ENCODE peak calls at places on chromosomes 5 and 9, in six cellular contexts. One of them, this sample, is unnamed.

GRCh38 chr5:10652151-10652550 is 88.3 kb downstream of the ANKRD33B start:
- DNase-seq in cerebellar cortex: no peak
- DNase-seq in GM19239: no peak
- DNase-seq in RPMI8226: no peak
- DNase-seq in GM23248: no peak
- DNase-seq in MCF 10A: no peak
- DNase-seq in this sample: no peak

GRCh38 chr9:133429216-133429613 is 7.0 kb downstream of the ADAMTS13 start:
- DNase-seq in cerebellar cortex: no peak
- DNase-seq in GM19239: no peak
- DNase-seq in RPMI8226: no peak
- DNase-seq in GM23248: no peak
- DNase-seq in MCF 10A: no peak
- DNase-seq in this sample: no peak

GRCh38 chr5:68368686-68369359 is 153.3 kb downstream of the PIK3R1 start:
- DNase-seq in cerebellar cortex: no peak
- DNase-seq in GM19239: no peak
- DNase-seq in RPMI8226: peak; percentile 50
- DNase-seq in GM23248: peak; percentile 35
- DNase-seq in MCF 10A: peak; percentile 58
- DNase-seq in this sample: peak; percentile 27

GRCh38 chr5:33608476-33609026 is 167.8 kb downstream of the TARS1 start:
- DNase-seq in cerebellar cortex: no peak
- DNase-seq in GM19239: no peak
- DNase-seq in RPMI8226: no peak
- DNase-seq in GM23248: no peak
- DNase-seq in MCF 10A: no peak
- DNase-seq in this sample: peak; percentile 15

GRCh38 chr9:126248680-126249079 is 77.9 kb upstream of the MVB12B start:
- DNase-seq in cerebellar cortex: no peak
- DNase-seq in GM19239: no peak
- DNase-seq in RPMI8226: no peak
- DNase-seq in GM23248: peak; percentile 87
- DNase-seq in MCF 10A: peak; percentile 29
- DNase-seq in this sample: no peak

GRCh38 chr9:96874201-96874785 is 20.0 kb upstream of the ZNF782 start:
- DNase-seq in cerebellar cortex: no peak
- DNase-seq in GM19239: no peak
- DNase-seq in RPMI8226: no peak
- DNase-seq in GM23248: no peak
- DNase-seq in MCF 10A: no peak
- DNase-seq in this sample: no peak

GRCh38 chr5:64301566-64301965 is 135.9 kb downstream of the RNF180 start:
- DNase-seq in cerebellar cortex: no peak
- DNase-seq in GM19239: no peak
- DNase-seq in RPMI8226: no peak
- DNase-seq in GM23248: no peak
- DNase-seq in MCF 10A: no peak
- DNase-seq in this sample: no peak

GRCh38 chr5:9817819-9818218 is 187.7 kb upstream of the TAS2R1 start:
- DNase-seq in cerebellar cortex: no peak
- DNase-seq in GM19239: no peak
- DNase-seq in RPMI8226: no peak
- DNase-seq in GM23248: no peak
- DNase-seq in MCF 10A: no peak
- DNase-seq in this sample: no peak

GRCh38 chr9:130940693-130941576 is 1.9 kb upstream of the FIBCD1 start:
- DNase-seq in cerebellar cortex: peak; percentile 78
- DNase-seq in GM19239: peak; percentile 95
- DNase-seq in RPMI8226: peak; percentile 90
- DNase-seq in GM23248: peak; percentile 55
- DNase-seq in MCF 10A: peak; percentile 87
- DNase-seq in this sample: peak; percentile 64

GRCh38 chr5:74952406-74952805 is 86.2 kb upstream of the FAM169A start:
- DNase-seq in cerebellar cortex: peak; percentile 54
- DNase-seq in GM19239: no peak
- DNase-seq in RPMI8226: no peak
- DNase-seq in GM23248: no peak
- DNase-seq in MCF 10A: no peak
- DNase-seq in this sample: no peak

GRCh38 chr5:14925326-14925725 is 53.7 kb upstream of the ANKH start:
- DNase-seq in cerebellar cortex: no peak
- DNase-seq in GM19239: no peak
- DNase-seq in RPMI8226: no peak
- DNase-seq in GM23248: no peak
- DNase-seq in MCF 10A: no peak
- DNase-seq in this sample: no peak

GRCh38 chr9:121529237-121529987 is 29.8 kb upstream of the GGTA1 start:
- DNase-seq in cerebellar cortex: no peak
- DNase-seq in GM19239: no peak
- DNase-seq in RPMI8226: no peak
- DNase-seq in GM23248: peak; percentile 100
- DNase-seq in MCF 10A: peak; percentile 99
- DNase-seq in this sample: no peak

GRCh38 chr9:89012294-89013042 is 21.2 kb downstream of the S1PR3 start:
- DNase-seq in cerebellar cortex: no peak
- DNase-seq in GM19239: no peak
- DNase-seq in RPMI8226: no peak
- DNase-seq in GM23248: no peak
- DNase-seq in MCF 10A: no peak
- DNase-seq in this sample: no peak

GRCh38 chr9:21777701-21778100 is 24.7 kb upstream of the MTAP start:
- DNase-seq in cerebellar cortex: no peak
- DNase-seq in GM19239: no peak
- DNase-seq in RPMI8226: no peak
- DNase-seq in GM23248: peak; percentile 89
- DNase-seq in MCF 10A: no peak
- DNase-seq in this sample: no peak

GRCh38 chr5:17315710-17316221 is 98.3 kb downstream of the BASP1 start:
- DNase-seq in cerebellar cortex: no peak
- DNase-seq in GM19239: no peak
- DNase-seq in RPMI8226: no peak
- DNase-seq in GM23248: peak; percentile 83
- DNase-seq in MCF 10A: peak; percentile 70
- DNase-seq in this sample: no peak

GRCh38 chr9:114048533-114049452 is 29.3 kb downstream of the AMBP start:
- DNase-seq in cerebellar cortex: no peak
- DNase-seq in GM19239: no peak
- DNase-seq in RPMI8226: peak; percentile 41
- DNase-seq in GM23248: no peak
- DNase-seq in MCF 10A: no peak
- DNase-seq in this sample: no peak

GRCh38 chr9:137278061-137278912 is 761 bp downstream of the TOR4A start:
- DNase-seq in cerebellar cortex: no peak
- DNase-seq in GM19239: no peak
- DNase-seq in RPMI8226: no peak
- DNase-seq in GM23248: peak; percentile 62
- DNase-seq in MCF 10A: no peak
- DNase-seq in this sample: no peak

GRCh38 chr9:123028973-123029372 is 4.5 kb upstream of the GPR21 start:
- DNase-seq in cerebellar cortex: no peak
- DNase-seq in GM19239: no peak
- DNase-seq in RPMI8226: no peak
- DNase-seq in GM23248: no peak
- DNase-seq in MCF 10A: no peak
- DNase-seq in this sample: no peak

GRCh38 chr9:73284386-73284785 is 132.7 kb downstream of the ANXA1 start:
- DNase-seq in cerebellar cortex: no peak
- DNase-seq in GM19239: no peak
- DNase-seq in RPMI8226: no peak
- DNase-seq in GM23248: no peak
- DNase-seq in MCF 10A: no peak
- DNase-seq in this sample: no peak

GRCh38 chr9:95516736-95517558 is at the start of gene PTCH1:
- DNase-seq in cerebellar cortex: peak; percentile 57
- DNase-seq in GM19239: no peak
- DNase-seq in RPMI8226: peak; percentile 36
- DNase-seq in GM23248: peak; percentile 75
- DNase-seq in MCF 10A: peak; percentile 49
- DNase-seq in this sample: no peak

GRCh38 chr9:131397100-131397790 is 3.4 kb downstream of the PRRC2B start:
- DNase-seq in cerebellar cortex: no peak
- DNase-seq in GM19239: no peak
- DNase-seq in RPMI8226: no peak
- DNase-seq in GM23248: peak; percentile 68
- DNase-seq in MCF 10A: no peak
- DNase-seq in this sample: peak; percentile 48

GRCh38 chr9:34517185-34517584 is 5.6 kb downstream of the ENHO start:
- DNase-seq in cerebellar cortex: no peak
- DNase-seq in GM19239: no peak
- DNase-seq in RPMI8226: no peak
- DNase-seq in GM23248: no peak
- DNase-seq in MCF 10A: no peak
- DNase-seq in this sample: no peak